ENCODE peak calls at places on chromosomes 13 and 19, in ten cellular contexts. V is ovary, R is OCI-LY7, D is DND-41, M is brain microvascular endothelial cell, L is progenitor cell of endocrine pancreas, C is H9, E is upper lobe of right lung, S is AG04450, X is cardiac muscle cell. Z is an unnamed sample.

GRCh38 chr19:51359294-51359693 is 6.9 kb downstream of the ETFB start:
- DNase-seq in V (no peak), R (no peak), D (no peak), M (peak; percentile 83), L (no peak), C (no peak), E (no peak), S (peak; percentile 79), X (no peak), Z (peak; percentile 85)

GRCh38 chr19:53868091-53868891 is 608 bp downstream of the MYADM start:
- DNase-seq in V (peak; percentile 61), R (no peak), D (no peak), M (peak; percentile 56), L (no peak), C (peak; percentile 66), E (peak; percentile 84), S (no peak), X (peak; percentile 69), Z (peak; percentile 37)

GRCh38 chr19:45800009-45800553 is 7.4 kb upstream of the DMWD start:
- DNase-seq in V (no peak), R (no peak), D (no peak), M (peak; percentile 31), L (no peak), C (no peak), E (no peak), S (peak; percentile 20), X (no peak), Z (peak; percentile 58)

GRCh38 chr13:51920267-51920666 is 58.5 kb downstream of the CCDC70 start:
- DNase-seq in V (no peak), R (no peak), D (no peak), M (no peak), L (no peak), C (peak; percentile 9), E (no peak), S (no peak), X (no peak), Z (no peak)

GRCh38 chr13:30743319-30744055 is 8.1 kb downstream of the ALOX5AP start:
- DNase-seq in V (peak; percentile 23), R (no peak), D (no peak), M (peak; percentile 99), L (no peak), C (no peak), E (no peak), S (peak; percentile 93), X (no peak), Z (peak; percentile 95)

GRCh38 chr19:44092108-44092507 is 2.1 kb upstream of the ZNF224 start:
- DNase-seq in V (no peak), R (no peak), D (no peak), M (no peak), L (no peak), C (no peak), E (no peak), S (no peak), X (no peak), Z (no peak)

GRCh38 chr13:99774644-99775043 is 196.9 kb downstream of the ZIC5 start:
- DNase-seq in V (no peak), R (no peak), D (no peak), M (no peak), L (no peak), C (no peak), E (no peak), S (no peak), X (no peak), Z (no peak)

GRCh38 chr13:44365008-44365407 is 8.6 kb upstream of the SERP2 start:
- DNase-seq in V (no peak), R (no peak), D (no peak), M (no peak), L (no peak), C (no peak), E (no peak), S (peak; percentile 10), X (no peak), Z (peak; percentile 80)

GRCh38 chr19:617551-618246 is 15.6 kb downstream of the POLRMT start:
- DNase-seq in V (no peak), R (no peak), D (no peak), M (no peak), L (no peak), C (no peak), E (no peak), S (no peak), X (no peak), Z (no peak)

GRCh38 chr19:613732-614567 is 19.4 kb downstream of the POLRMT start:
- DNase-seq in V (no peak), R (no peak), D (no peak), M (no peak), L (no peak), C (no peak), E (no peak), S (no peak), X (no peak), Z (no peak)

GRCh38 chr19:616276-616675 is 17.1 kb downstream of the POLRMT start:
- DNase-seq in V (no peak), R (no peak), D (no peak), M (no peak), L (no peak), C (no peak), E (no peak), S (no peak), X (no peak), Z (no peak)

GRCh38 chr19:616732-617526 is 16.4 kb downstream of the POLRMT start:
- DNase-seq in V (no peak), R (no peak), D (no peak), M (no peak), L (no peak), C (no peak), E (no peak), S (no peak), X (no peak), Z (no peak)

GRCh38 chr19:615619-616018 is 17.7 kb downstream of the POLRMT start:
- DNase-seq in V (no peak), R (no peak), D (no peak), M (no peak), L (no peak), C (no peak), E (no peak), S (no peak), X (no peak), Z (no peak)
- TF ChIP-seq CTCF in V (no peak), R (no peak), D (no peak), M (no peak), L (no peak), C (no peak), E (no peak), S (no peak), X (no peak), Z (no peak)

GRCh38 chr19:9838324-9838723 is 3.2 kb downstream of the PIN1 start:
- DNase-seq in V (no peak), R (no peak), D (no peak), M (no peak), L (no peak), C (no peak), E (no peak), S (no peak), X (no peak), Z (no peak)

GRCh38 chr19:9834302-9834725 is 804 bp upstream of the PIN1 start:
- DNase-seq in V (no peak), R (no peak), D (no peak), M (no peak), L (no peak), C (no peak), E (no peak), S (no peak), X (no peak), Z (no peak)

GRCh38 chr19:9835507-9835949 is 410 bp downstream of the PIN1 start:
- DNase-seq in V (no peak), R (no peak), D (no peak), M (no peak), L (no peak), C (no peak), E (no peak), S (no peak), X (no peak), Z (no peak)

GRCh38 chr19:9836021-9836420 is 903 bp downstream of the PIN1 start:
- DNase-seq in V (no peak), R (peak; percentile 35), D (peak; percentile 31), M (peak; percentile 40), L (no peak), C (no peak), E (no peak), S (no peak), X (peak; percentile 4), Z (no peak)

GRCh38 chr19:9834726-9835506 is at the start of gene PIN1:
- DNase-seq in V (peak; percentile 99), R (peak; percentile 99), D (peak; percentile 100), M (peak; percentile 99), L (peak; percentile 99), C (peak; percentile 99), E (peak; percentile 99), S (peak; percentile 94), X (peak; percentile 100), Z (peak; percentile 98)
- TF ChIP-seq CTCF in V (peak; percentile 69), R (peak; percentile 39), D (peak; percentile 58), M (peak; percentile 26), L (peak; percentile 63), C (peak; percentile 65), E (peak; percentile 73), S (peak; percentile 52), X (peak; percentile 59), Z (peak; percentile 65)

DNA sequence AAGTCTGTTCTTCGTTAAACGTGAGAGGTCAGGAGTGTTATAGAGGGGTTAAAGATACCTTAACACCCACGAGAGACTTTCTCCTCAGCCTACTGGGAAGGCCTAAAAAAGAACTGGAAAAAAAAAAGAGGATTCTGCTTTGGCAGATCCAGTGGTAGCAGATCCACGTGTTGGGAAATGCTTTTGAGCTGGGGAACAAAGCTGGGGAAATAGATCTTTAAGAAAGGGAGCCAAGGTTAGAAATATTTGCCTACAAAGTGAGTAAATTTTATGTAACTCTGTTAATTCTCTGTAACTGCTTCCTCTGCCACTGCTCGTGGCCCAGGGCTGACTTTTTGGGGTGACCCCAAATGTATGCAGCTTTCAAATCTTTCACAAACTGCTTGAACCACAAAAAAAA is 11.7 kb downstream of the RFX2 start:
- DNase-seq in V (no peak), R (no peak), D (no peak), M (no peak), L (no peak), C (no peak), E (no peak), S (no peak), X (no peak), Z (no peak)
- TF ChIP-seq CTCF in V (no peak), R (no peak), D (no peak), M (no peak), L (no peak), C (no peak), E (no peak), S (no peak), X (no peak), Z (no peak)

GRCh38 chr13:48580886-48581285 is 48.0 kb upstream of the RCBTB2 start:
- DNase-seq in V (no peak), R (no peak), D (no peak), M (no peak), L (no peak), C (no peak), E (no peak), S (no peak), X (no peak), Z (peak; percentile 44)

GRCh38 chr13:48582086-48582485 is 49.2 kb upstream of the RCBTB2 start:
- DNase-seq in V (no peak), R (no peak), D (no peak), M (no peak), L (no peak), C (no peak), E (no peak), S (no peak), X (no peak), Z (no peak)

GRCh38 chr13:48580185-48580803 is 47.4 kb upstream of the RCBTB2 start:
- DNase-seq in V (peak; percentile 84), R (peak; percentile 78), D (peak; percentile 82), M (peak; percentile 53), L (peak; percentile 57), C (no peak), E (no peak), S (peak; percentile 11), X (peak; percentile 75), Z (peak; percentile 59)

GRCh38 chr13:48578516-48579166 is 45.8 kb upstream of the RCBTB2 start:
- DNase-seq in V (no peak), R (peak; percentile 45), D (no peak), M (no peak), L (no peak), C (no peak), E (no peak), S (no peak), X (no peak), Z (no peak)

GRCh38 chr13:48579167-48579918 is 46.5 kb upstream of the RCBTB2 start:
- DNase-seq in V (no peak), R (peak; percentile 88), D (no peak), M (no peak), L (no peak), C (no peak), E (no peak), S (no peak), X (no peak), Z (peak; percentile 54)
- TF ChIP-seq CTCF in V (no peak), R (no peak), D (no peak), M (no peak), L (no peak), C (no peak), E (no peak), S (no peak), X (no peak), Z (no peak)